ENCODE peak calls at places on chromosomes 11 and 22, in six cellular contexts. Y, D, V, G, K and R are unnamed samples.

GRCh38 chr11:64364435-64364834 is 5.5 kb downstream of the RPS6KA4 start:
- DNase-seq in D (no peak), G (no peak), Y (no peak), K (no peak), V (no peak), R (peak; percentile 40)

GRCh38 chr11:132161538-132161937 is 791.1 kb downstream of the NTM start:
- DNase-seq in V (no peak), Y (no peak), G (no peak), K (no peak), D (no peak), R (no peak)

GRCh38 chr11:124122123-124122522 is 6.9 kb downstream of the VWA5A start:
- DNase-seq in D (no peak), K (no peak), G (no peak), Y (peak; percentile 59), V (no peak), R (no peak)

GRCh38 chr11:112013501-112014164 is 11.6 kb upstream of the DLAT start:
- DNase-seq in D (no peak), G (no peak), V (no peak), Y (no peak), K (no peak), R (no peak)

GRCh38 chr22:28670153-28670552 is 9.5 kb downstream of the TTC28 start:
- DNase-seq in D (no peak), V (no peak), G (no peak), K (no peak), Y (no peak), R (peak; percentile 71)

GRCh38 chr11:6615882-6616585 is 3.2 kb downstream of the TPP1 start:
- DNase-seq in Y (no peak), G (no peak), D (no peak), V (no peak), K (no peak), R (no peak)

GRCh38 chr11:19714387-19715363 is 2.0 kb downstream of the NAV2 start:
- DNase-seq in Y (peak; percentile 29), K (peak; percentile 61), D (no peak), V (no peak), G (no peak), R (no peak)

GRCh38 chr11:11661356-11662040 is 39.7 kb upstream of the GALNT18 start:
- DNase-seq in D (no peak), V (no peak), K (no peak), G (no peak), Y (no peak), R (no peak)

GRCh38 chr22:49853981-49854791 is 542 bp downstream of the ZBED4 start:
- DNase-seq in G (no peak), Y (peak; percentile 19), D (no peak), V (no peak), K (peak; percentile 51), R (peak; percentile 56)

GRCh38 chr11:9053631-9054030 is 37.8 kb downstream of the SCUBE2 start:
- DNase-seq in K (no peak), Y (no peak), G (no peak), D (no peak), V (no peak), R (no peak)

GRCh38 chr11:3058753-3059664 is 1.8 kb upstream of the CARS1 start:
- DNase-seq in D (no peak), G (no peak), V (peak; percentile 40), Y (peak; percentile 80), K (peak; percentile 66), R (no peak)

DNA sequence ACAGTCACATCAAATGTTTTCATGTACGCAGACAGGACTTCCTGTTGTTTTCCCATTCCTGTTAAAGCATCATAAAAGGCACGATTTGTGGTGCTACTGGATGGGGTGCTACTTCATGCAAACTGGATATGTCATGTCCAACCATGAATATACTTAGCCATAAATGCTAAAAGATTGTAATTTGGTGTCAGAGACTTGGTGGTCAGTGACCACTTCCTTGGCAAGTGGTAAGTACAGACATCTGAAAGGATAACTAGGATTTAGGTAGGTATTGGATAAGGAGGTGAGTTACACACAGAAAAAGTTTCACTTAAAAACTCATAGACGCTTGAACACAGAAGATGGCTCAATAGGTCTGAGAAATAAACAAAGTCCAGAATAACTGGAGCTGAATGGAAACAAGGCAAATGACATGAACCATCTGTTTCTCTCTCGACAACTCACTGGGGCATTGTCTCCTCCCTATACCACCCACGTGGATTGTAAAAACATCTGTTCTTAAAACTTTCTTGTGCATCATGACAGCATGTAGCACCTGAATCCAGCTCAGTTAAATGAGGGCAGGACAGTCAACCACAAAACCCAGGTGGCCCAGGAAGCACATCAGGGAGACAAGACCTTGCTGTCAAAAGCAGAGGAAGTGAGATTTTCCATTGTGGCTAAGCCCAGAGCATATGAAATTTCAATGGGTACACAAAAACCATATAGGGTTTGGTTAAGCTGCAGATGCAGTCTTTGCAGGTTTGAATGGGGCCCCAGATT is 22.1 kb upstream of the IGLL5 start:
- DNase-seq in D (no peak), Y (no peak), V (no peak), G (no peak), K (no peak), R (no peak)
- TF ChIP-seq MYC in D (no peak), Y (no peak), V (no peak), G (no peak), K (no peak), R (no peak)

GRCh38 chr11:104970756-104971155 is 2.4 kb upstream of the CASP4 start:
- DNase-seq in D (no peak), V (no peak), K (peak; percentile 58), G (no peak), Y (no peak), R (no peak)

GRCh38 chr11:104965735-104966134 is 2.6 kb downstream of the CASP4 start:
- DNase-seq in K (no peak), Y (no peak), G (no peak), D (no peak), V (no peak), R (no peak)

GRCh38 chr11:104967493-104968364 is 645 bp downstream of the CASP4 start:
- DNase-seq in K (peak; percentile 75), V (no peak), D (peak; percentile 1), G (no peak), Y (no peak), R (peak; percentile 7)

GRCh38 chr11:104968856-104969776 is 742 bp upstream of the CASP4 start:
- DNase-seq in Y (no peak), G (no peak), D (no peak), V (peak; percentile 50), K (peak; percentile 64), R (peak; percentile 2)

DNA sequence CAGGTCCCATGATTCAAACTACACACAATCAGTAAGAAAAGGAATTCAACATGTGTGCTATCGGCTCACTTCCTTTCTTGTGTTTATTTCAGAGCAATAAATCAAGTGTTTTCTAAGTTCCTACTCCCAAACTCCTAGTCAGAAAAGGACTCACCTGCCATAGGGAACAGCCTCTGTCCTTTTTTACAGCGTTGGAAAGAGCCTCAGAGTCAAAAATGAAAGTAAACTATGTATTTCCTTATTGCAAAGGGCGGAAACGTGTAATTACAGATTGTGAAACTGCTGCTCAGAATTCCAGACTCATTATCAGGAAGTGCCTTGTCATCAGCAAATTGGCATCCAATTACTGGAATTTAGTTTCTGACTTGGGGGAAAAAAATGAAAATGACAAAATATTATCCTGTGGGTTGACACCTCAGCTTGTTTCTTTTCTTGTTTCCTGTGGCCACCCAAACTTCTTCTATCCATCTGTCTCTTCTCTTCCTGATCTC is at the start of gene CASP4:
- DNase-seq in V (peak; percentile 56), K (peak; percentile 93), Y (no peak), D (peak; percentile 1), G (peak; percentile 32), R (peak; percentile 72)
- H3K4me3 ChIP-seq in V (peak within 1 kb of the TSS; percentile 78), K (peak within 1 kb of the TSS; percentile 91), Y (no peak within 1 kb of the TSS), D (peak within 1 kb of the TSS; percentile 47), G (peak within 1 kb of the TSS; percentile 67), R (peak within 1 kb of the TSS; percentile 93)

GRCh38 chr11:1814691-1815090 is 20.1 kb upstream of the SYT8 start:
- DNase-seq in G (no peak), K (no peak), V (no peak), Y (no peak), D (no peak), R (no peak)
- TF ChIP-seq MAX in G (no peak), K (no peak), V (no peak), Y (no peak), D (no peak), R (no peak)

DNA sequence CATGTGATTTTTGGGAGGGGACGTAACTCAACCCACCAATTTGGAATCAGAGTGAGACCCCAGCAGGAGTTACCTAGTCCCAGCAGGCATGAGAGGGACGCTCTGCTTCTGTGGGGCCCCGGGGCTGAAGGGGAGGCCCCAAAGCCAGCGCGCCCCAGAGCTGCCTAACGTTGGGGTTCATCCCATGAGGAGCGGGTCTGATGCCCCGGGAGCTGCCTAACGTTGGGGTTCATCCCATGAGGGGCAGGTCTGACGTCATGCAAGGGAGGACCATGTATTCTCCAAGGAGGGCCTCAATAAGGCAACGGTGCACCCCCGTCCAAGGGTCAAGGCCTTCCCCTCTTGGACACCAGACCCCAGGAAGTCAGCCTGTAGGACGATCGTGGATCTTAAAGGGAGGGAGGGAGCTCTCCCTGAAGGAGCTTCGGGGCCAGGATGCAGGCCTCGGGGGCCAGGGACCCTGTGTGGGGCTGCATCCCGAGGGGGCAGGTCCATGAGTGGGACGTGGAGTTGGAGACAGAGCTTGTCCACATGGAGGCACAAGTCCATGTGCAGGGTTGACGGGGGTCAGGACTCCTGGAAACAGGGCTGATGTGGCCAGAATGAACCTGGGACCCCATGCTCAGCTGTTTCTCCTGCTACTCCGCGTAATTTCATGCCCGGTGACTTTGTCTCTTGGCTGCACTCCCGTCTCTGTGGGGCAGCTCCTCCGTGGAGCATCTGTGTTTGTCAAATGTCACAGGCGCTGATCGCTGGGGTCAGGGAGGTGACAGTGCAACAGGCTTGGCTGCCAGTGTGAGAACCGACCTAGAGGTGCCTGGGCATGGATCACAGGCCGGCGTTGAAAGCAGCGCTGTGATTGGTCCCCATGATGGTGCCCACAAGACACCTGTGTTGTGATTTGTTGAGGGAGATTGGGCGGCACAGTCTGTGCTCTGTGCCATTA is 1029.1 kb downstream of the BRD1 start:
- DNase-seq in G (no peak), Y (no peak), V (no peak), K (no peak), D (no peak), R (no peak)
- TF ChIP-seq MYC in G (no peak), Y (no peak), V (no peak), K (no peak), D (no peak), R (no peak)

GRCh38 chr11:32312865-32313403 is 122.4 kb downstream of the WT1 start:
- DNase-seq in V (peak; percentile 45), G (no peak), Y (peak; percentile 60), D (peak; percentile 79), K (peak; percentile 51), R (peak; percentile 81)
- H3K4me3 ChIP-seq in V (no peak overlapping the region), G (no peak overlapping the region), Y (no peak overlapping the region), D (peak overlapping the region; percentile 18), K (no peak overlapping the region), R (no peak overlapping the region)

DNA sequence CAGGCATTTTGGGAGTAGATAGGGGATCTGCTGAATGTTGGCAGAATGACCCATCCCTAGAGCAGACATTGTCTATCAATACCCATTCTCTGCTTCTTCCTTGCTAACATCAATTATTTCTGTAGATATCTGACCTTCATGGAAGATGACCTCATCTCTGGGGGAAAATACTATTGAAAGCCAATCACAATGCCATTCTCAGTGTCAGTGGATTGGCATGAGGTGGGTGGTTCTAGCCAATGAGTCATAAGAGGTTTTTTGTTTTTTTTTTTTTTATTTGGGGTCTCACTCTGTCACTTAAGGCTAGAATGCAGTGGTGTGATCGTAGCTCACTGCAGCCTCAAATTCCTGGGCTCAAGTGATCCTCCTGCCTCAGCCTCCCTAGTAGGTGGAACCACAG is 42.5 kb downstream of the SNX19 start:
- DNase-seq in V (no peak), G (no peak), Y (no peak), K (peak; percentile 37), D (no peak), R (no peak)
- TF ChIP-seq MAX in V (no peak), G (no peak), Y (no peak), K (no peak), D (no peak), R (no peak)